ENCODE peak calls at places on chromosome 13, in seven cellular contexts. Q is naive B cell, T is uterus, C is GM20000, B is T1000, Y is erythroblast, O is AG10803. E is an unnamed sample.
A peak's percentile ranks its signal among the peaks of the same experiment; 100 is the strongest.

GRCh38 chr13:113740661-113741060 is 18.4 kb upstream of the TMEM255B start:
- DNase-seq in T (no peak), B (no peak), O (no peak), Y (no peak), C (no peak), Q (no peak), E (no peak)

GRCh38 chr13:73603646-73604045 is 530.6 kb downstream of the KLF12 start:
- DNase-seq in C (no peak), B (no peak), Q (no peak), T (no peak), O (no peak), Y (no peak), E (no peak)

GRCh38 chr13:43991773-43992201 is 112.1 kb downstream of the LACC1 start:
- DNase-seq in C (no peak), O (no peak), Q (no peak), B (no peak), Y (peak; percentile 6), T (no peak), E (no peak)

GRCh38 chr13:49772828-49773227 is 19.7 kb downstream of the KPNA3 start:
- DNase-seq in Y (no peak), C (no peak), B (no peak), T (no peak), O (no peak), Q (no peak), E (no peak)

GRCh38 chr13:42392706-42393572 is 121.0 kb downstream of the AKAP11 start:
- DNase-seq in B (no peak), Y (no peak), T (no peak), C (no peak), O (no peak), Q (no peak), E (no peak)

GRCh38 chr13:74825170-74825948 is 656.6 kb downstream of the TBC1D4 start:
- DNase-seq in Y (no peak), O (peak; percentile 82), T (no peak), C (no peak), Q (no peak), B (no peak), E (no peak)

GRCh38 chr13:110379905-110380341 is 72.8 kb downstream of the COL4A2 start:
- DNase-seq in O (peak; percentile 42), Q (no peak), Y (no peak), T (peak; percentile 11), B (no peak), C (no peak), E (no peak)

GRCh38 chr13:51849145-51850101 is 4.4 kb upstream of the TMEM272 start:
- DNase-seq in Y (peak; percentile 19), C (peak; percentile 62), B (no peak), O (no peak), T (no peak), Q (no peak), E (peak; percentile 62)

GRCh38 chr13:110555601-110556223 is 5.8 kb downstream of the RAB20 start:
- DNase-seq in Y (no peak), T (no peak), B (no peak), C (no peak), O (no peak), Q (peak; percentile 19), E (peak; percentile 9)

GRCh38 chr13:29733069-29733700 is 117.2 kb downstream of the UBL3 start:
- DNase-seq in O (no peak), T (no peak), Q (no peak), Y (no peak), B (peak; percentile 12), C (no peak), E (no peak)

GRCh38 chr13:112893570-112894422 is 75.2 kb upstream of the MCF2L start:
- DNase-seq in B (no peak), O (no peak), T (no peak), C (peak; percentile 93), Q (peak; percentile 56), Y (peak; percentile 30), E (no peak)

GRCh38 chr13:31543190-31543589 is 196.1 kb upstream of the RXFP2 start:
- DNase-seq in Y (no peak), Q (no peak), B (no peak), C (no peak), T (no peak), O (no peak), E (no peak)

GRCh38 chr13:99258946-99259345 is 767 bp upstream of the GPR18 start:
- DNase-seq in Q (peak; percentile 78), O (no peak), Y (no peak), T (no peak), C (peak; percentile 61), B (no peak), E (peak; percentile 75)

GRCh38 chr13:76799696-76800095 is 86.5 kb downstream of the KCTD12 start:
- DNase-seq in Q (no peak), O (no peak), T (no peak), B (no peak), Y (no peak), C (no peak), E (no peak)

GRCh38 chr13:112169941-112170822 is 103.2 kb downstream of the SOX1 start:
- DNase-seq in Y (no peak), Q (no peak), T (no peak), C (no peak), O (no peak), B (no peak), E (no peak)

GRCh38 chr13:98509271-98510155 is 67.4 kb downstream of the STK24 start:
- DNase-seq in Q (peak; percentile 65), C (no peak), T (peak; percentile 56), B (peak; percentile 11), O (peak; percentile 94), Y (peak; percentile 99), E (no peak)

GRCh38 chr13:74325106-74325505 is 190.9 kb upstream of the KLF12 start:
- DNase-seq in B (no peak), Y (no peak), O (peak; percentile 61), C (no peak), Q (no peak), T (peak; percentile 27), E (no peak)

GRCh38 chr13:49530452-49530851 is 34.7 kb downstream of the PHF11 start:
- DNase-seq in C (peak; percentile 25), B (no peak), Y (peak; percentile 71), Q (peak; percentile 57), T (no peak), O (no peak), E (peak; percentile 76)

GRCh38 chr13:44048326-44048725 is 168.6 kb downstream of the LACC1 start:
- DNase-seq in Q (no peak), T (no peak), B (no peak), O (no peak), C (no peak), Y (no peak), E (no peak)

GRCh38 chr13:21668665-21669599 is 1.9 kb upstream of the FGF9 start:
- DNase-seq in C (peak; percentile 46), Y (no peak), Q (peak; percentile 60), O (peak; percentile 20), B (no peak), T (peak; percentile 35), E (peak; percentile 69)

GRCh38 chr13:35874704-35875103 is 256.5 kb downstream of the DCLK1 start:
- DNase-seq in T (no peak), C (no peak), B (no peak), O (no peak), Y (no peak), Q (no peak), E (no peak)

GRCh38 chr13:20715340-20715732 is 11.8 kb downstream of the IL17D start:
- DNase-seq in Y (no peak), T (no peak), B (no peak), O (no peak), Q (no peak), C (no peak), E (no peak)

GRCh38 chr13:37791699-37792098 is 77.9 kb downstream of the TRPC4 start:
- DNase-seq in Q (no peak), B (no peak), C (no peak), T (no peak), O (peak; percentile 56), Y (no peak), E (no peak)

GRCh38 chr13:20810808-20811207 is 37.0 kb upstream of the EEF1AKMT1 start:
- DNase-seq in B (no peak), Y (no peak), C (no peak), Q (no peak), T (no peak), O (no peak), E (no peak)

E was measured in OCI-LY7.